ENCODE peak calls at places on chromosomes 5 and 9, in ten cellular contexts. One of them, this sample, is unnamed.
A peak's percentile ranks its signal among the peaks of the same experiment; 100 is the strongest.

GRCh38 chr5:114062940-114063867 is 298.7 kb upstream of the KCNN2 start:
- DNase-seq in HuH-7: no peak
- DNase-seq in B cell: no peak
- DNase-seq in C1 segment of cervical spinal cord: no peak
- DNase-seq in NCI-H146: no peak
- DNase-seq in CD4-positive, CD25-positive, alpha-beta regulatory T cell: no peak
- DNase-seq in stimulated activated CD8-positive, alpha-beta memory T cell treated with anti-CD3 and anti-CD28 coated beads, Interleukin-4, amount 100 ng/mL, for 24 hours: no peak
- DNase-seq in cardiac fibroblast: no peak
- DNase-seq in iris pigment epithelial cell: no peak
- DNase-seq in kidney: no peak
- DNase-seq in this sample: no peak

GRCh38 chr5:171492781-171493180 is 73.3 kb downstream of the FGF18 start:
- DNase-seq in HuH-7: no peak
- DNase-seq in C1 segment of cervical spinal cord: no peak
- DNase-seq in kidney: no peak
- DNase-seq in cardiac fibroblast: peak; percentile 37
- DNase-seq in stimulated activated CD8-positive, alpha-beta memory T cell treated with anti-CD3 and anti-CD28 coated beads, Interleukin-4, amount 100 ng/mL, for 24 hours: no peak
- DNase-seq in CD4-positive, CD25-positive, alpha-beta regulatory T cell: no peak
- DNase-seq in NCI-H146: no peak
- DNase-seq in B cell: no peak
- DNase-seq in iris pigment epithelial cell: no peak
- DNase-seq in this sample: no peak

GRCh38 chr5:151047814-151048425 is 27.5 kb downstream of the GPX3 start:
- DNase-seq in iris pigment epithelial cell: no peak
- DNase-seq in C1 segment of cervical spinal cord: no peak
- DNase-seq in CD4-positive, CD25-positive, alpha-beta regulatory T cell: no peak
- DNase-seq in kidney: peak; percentile 54
- DNase-seq in B cell: peak; percentile 47
- DNase-seq in cardiac fibroblast: peak; percentile 45
- DNase-seq in stimulated activated CD8-positive, alpha-beta memory T cell treated with anti-CD3 and anti-CD28 coated beads, Interleukin-4, amount 100 ng/mL, for 24 hours: no peak
- DNase-seq in HuH-7: peak; percentile 55
- DNase-seq in NCI-H146: no peak
- DNase-seq in this sample: no peak

GRCh38 chr5:42691413-42691861 is 65.2 kb upstream of the CCDC152 start:
- DNase-seq in HuH-7: no peak
- DNase-seq in B cell: no peak
- DNase-seq in CD4-positive, CD25-positive, alpha-beta regulatory T cell: no peak
- DNase-seq in NCI-H146: no peak
- DNase-seq in C1 segment of cervical spinal cord: no peak
- DNase-seq in iris pigment epithelial cell: peak; percentile 1
- DNase-seq in cardiac fibroblast: peak; percentile 55
- DNase-seq in stimulated activated CD8-positive, alpha-beta memory T cell treated with anti-CD3 and anti-CD28 coated beads, Interleukin-4, amount 100 ng/mL, for 24 hours: no peak
- DNase-seq in kidney: no peak
- DNase-seq in this sample: no peak

GRCh38 chr5:168798065-168799023 is 219.2 kb upstream of the PANK3 start:
- DNase-seq in iris pigment epithelial cell: no peak
- DNase-seq in kidney: no peak
- DNase-seq in C1 segment of cervical spinal cord: no peak
- DNase-seq in NCI-H146: no peak
- DNase-seq in HuH-7: no peak
- DNase-seq in cardiac fibroblast: no peak
- DNase-seq in B cell: no peak
- DNase-seq in stimulated activated CD8-positive, alpha-beta memory T cell treated with anti-CD3 and anti-CD28 coated beads, Interleukin-4, amount 100 ng/mL, for 24 hours: no peak
- DNase-seq in CD4-positive, CD25-positive, alpha-beta regulatory T cell: no peak
- DNase-seq in this sample: peak; percentile 18

GRCh38 chr5:62134811-62135210 is 171.2 kb upstream of the KIF2A start:
- DNase-seq in CD4-positive, CD25-positive, alpha-beta regulatory T cell: no peak
- DNase-seq in iris pigment epithelial cell: no peak
- DNase-seq in kidney: no peak
- DNase-seq in B cell: no peak
- DNase-seq in HuH-7: no peak
- DNase-seq in stimulated activated CD8-positive, alpha-beta memory T cell treated with anti-CD3 and anti-CD28 coated beads, Interleukin-4, amount 100 ng/mL, for 24 hours: no peak
- DNase-seq in NCI-H146: no peak
- DNase-seq in C1 segment of cervical spinal cord: no peak
- DNase-seq in cardiac fibroblast: no peak
- DNase-seq in this sample: no peak

GRCh38 chr9:14331120-14331519 is 17.2 kb upstream of the NFIB start:
- DNase-seq in C1 segment of cervical spinal cord: no peak
- DNase-seq in iris pigment epithelial cell: no peak
- DNase-seq in cardiac fibroblast: no peak
- DNase-seq in NCI-H146: no peak
- DNase-seq in stimulated activated CD8-positive, alpha-beta memory T cell treated with anti-CD3 and anti-CD28 coated beads, Interleukin-4, amount 100 ng/mL, for 24 hours: no peak
- DNase-seq in CD4-positive, CD25-positive, alpha-beta regulatory T cell: no peak
- DNase-seq in kidney: no peak
- DNase-seq in HuH-7: no peak
- DNase-seq in B cell: no peak
- DNase-seq in this sample: no peak

GRCh38 chr5:135750506-135750905 is 84.0 kb upstream of the SLC25A48 start:
- DNase-seq in B cell: no peak
- DNase-seq in CD4-positive, CD25-positive, alpha-beta regulatory T cell: no peak
- DNase-seq in NCI-H146: no peak
- DNase-seq in C1 segment of cervical spinal cord: no peak
- DNase-seq in cardiac fibroblast: no peak
- DNase-seq in HuH-7: no peak
- DNase-seq in stimulated activated CD8-positive, alpha-beta memory T cell treated with anti-CD3 and anti-CD28 coated beads, Interleukin-4, amount 100 ng/mL, for 24 hours: no peak
- DNase-seq in kidney: no peak
- DNase-seq in iris pigment epithelial cell: no peak
- DNase-seq in this sample: no peak

GRCh38 chr9:3475300-3476020 is 50.3 kb downstream of the RFX3 start:
- DNase-seq in C1 segment of cervical spinal cord: no peak
- DNase-seq in kidney: no peak
- DNase-seq in stimulated activated CD8-positive, alpha-beta memory T cell treated with anti-CD3 and anti-CD28 coated beads, Interleukin-4, amount 100 ng/mL, for 24 hours: no peak
- DNase-seq in cardiac fibroblast: no peak
- DNase-seq in CD4-positive, CD25-positive, alpha-beta regulatory T cell: no peak
- DNase-seq in B cell: peak; percentile 42
- DNase-seq in iris pigment epithelial cell: no peak
- DNase-seq in HuH-7: no peak
- DNase-seq in NCI-H146: no peak
- DNase-seq in this sample: peak; percentile 19

GRCh38 chr9:127899200-127899943 is at the start of gene ST6GALNAC6:
- DNase-seq in C1 segment of cervical spinal cord: peak; percentile 72
- DNase-seq in B cell: peak; percentile 89
- DNase-seq in CD4-positive, CD25-positive, alpha-beta regulatory T cell: peak; percentile 70
- DNase-seq in NCI-H146: peak; percentile 47
- DNase-seq in cardiac fibroblast: peak; percentile 88
- DNase-seq in HuH-7: peak; percentile 83
- DNase-seq in stimulated activated CD8-positive, alpha-beta memory T cell treated with anti-CD3 and anti-CD28 coated beads, Interleukin-4, amount 100 ng/mL, for 24 hours: peak; percentile 61
- DNase-seq in iris pigment epithelial cell: peak; percentile 75
- DNase-seq in kidney: peak; percentile 89
- DNase-seq in this sample: peak; percentile 82

GRCh38 chr9:129889936-129890717 is 54.9 kb downstream of the USP20 start:
- DNase-seq in B cell: peak; percentile 72
- DNase-seq in iris pigment epithelial cell: no peak
- DNase-seq in NCI-H146: no peak
- DNase-seq in HuH-7: no peak
- DNase-seq in CD4-positive, CD25-positive, alpha-beta regulatory T cell: peak; percentile 49
- DNase-seq in stimulated activated CD8-positive, alpha-beta memory T cell treated with anti-CD3 and anti-CD28 coated beads, Interleukin-4, amount 100 ng/mL, for 24 hours: peak; percentile 65
- DNase-seq in kidney: no peak
- DNase-seq in C1 segment of cervical spinal cord: peak; percentile 55
- DNase-seq in cardiac fibroblast: no peak
- DNase-seq in this sample: no peak

GRCh38 chr9:100583019-100583802 is 5.3 kb downstream of the CAVIN4 start:
- DNase-seq in stimulated activated CD8-positive, alpha-beta memory T cell treated with anti-CD3 and anti-CD28 coated beads, Interleukin-4, amount 100 ng/mL, for 24 hours: no peak
- DNase-seq in NCI-H146: no peak
- DNase-seq in B cell: no peak
- DNase-seq in C1 segment of cervical spinal cord: no peak
- DNase-seq in iris pigment epithelial cell: no peak
- DNase-seq in cardiac fibroblast: no peak
- DNase-seq in kidney: no peak
- DNase-seq in HuH-7: no peak
- DNase-seq in CD4-positive, CD25-positive, alpha-beta regulatory T cell: no peak
- DNase-seq in this sample: no peak

GRCh38 chr5:61974680-61975079 is 331.3 kb upstream of the KIF2A start:
- DNase-seq in NCI-H146: no peak
- DNase-seq in C1 segment of cervical spinal cord: no peak
- DNase-seq in B cell: no peak
- DNase-seq in cardiac fibroblast: no peak
- DNase-seq in CD4-positive, CD25-positive, alpha-beta regulatory T cell: no peak
- DNase-seq in iris pigment epithelial cell: no peak
- DNase-seq in kidney: no peak
- DNase-seq in HuH-7: no peak
- DNase-seq in stimulated activated CD8-positive, alpha-beta memory T cell treated with anti-CD3 and anti-CD28 coated beads, Interleukin-4, amount 100 ng/mL, for 24 hours: no peak
- DNase-seq in this sample: no peak

This sample was measured in Daoy.